ENCODE peak calls at places on chromosomes 6 and 20, in seven cellular contexts. Q is RCC 7860, B is AG09319, E is transverse colon, V is ELR, F is LoVo, Y is EL. Z is an unnamed sample.

GRCh38 chr20:31923388-31924271 is 28.2 kb downstream of the PDRG1 start:
- DNase-seq in F (no peak), Y (no peak), E (no peak), B (no peak), Q (no peak), V (no peak), Z (no peak)

GRCh38 chr20:4007383-4008025 is 7.9 kb downstream of the RNF24 start:
- DNase-seq in V (no peak), B (no peak), Q (no peak), Y (no peak), F (no peak), E (no peak), Z (no peak)

GRCh38 chr20:10924628-10925266 is 250.9 kb upstream of the JAG1 start:
- DNase-seq in V (peak), Y (peak), B (peak), E (no peak), Q (peak), F (no peak), Z (peak)

GRCh38 chr6:108117427-108118358 is 43.2 kb upstream of the OSTM1 start:
- DNase-seq in B (no peak), Y (peak), E (peak), F (peak), Q (no peak), V (peak), Z (no peak)

GRCh38 chr20:25574411-25574810 is 10.9 kb downstream of the NINL start:
- DNase-seq in E (no peak), F (no peak), Q (peak), V (peak), Y (peak), B (no peak), Z (no peak)

GRCh38 chr6:118639054-118639964 is 12.1 kb downstream of the CEP85L start:
- DNase-seq in Y (no peak), B (no peak), F (no peak), E (no peak), Q (no peak), V (no peak), Z (no peak)

GRCh38 chr6:97205936-97206335 is 77.1 kb downstream of the MMS22L start:
- DNase-seq in Y (no peak), V (no peak), Q (no peak), B (no peak), E (no peak), F (no peak), Z (no peak)

GRCh38 chr6:9783567-9783966 is 631.3 kb downstream of the TFAP2A start:
- DNase-seq in E (no peak), F (no peak), Q (no peak), V (no peak), B (no peak), Y (no peak), Z (peak)

GRCh38 chr6:87029711-87030314 is 65.1 kb downstream of the CGA start:
- DNase-seq in Y (peak), V (peak), Q (no peak), F (peak), E (no peak), B (peak), Z (peak)

GRCh38 chr20:13995086-13995665 is at the start of gene MACROD2:
- DNase-seq in V (peak), F (peak), Y (peak), E (peak), Q (peak), B (peak), Z (no peak)

GRCh38 chr20:32509639-32510066 is 75.5 kb downstream of the NOL4L start:
- DNase-seq in B (no peak), Y (peak), E (peak), Q (no peak), F (no peak), V (peak), Z (no peak)

GRCh38 chr20:10761786-10762185 is 88.0 kb upstream of the JAG1 start:
- DNase-seq in V (no peak), F (no peak), B (no peak), Y (peak), E (no peak), Q (peak), Z (no peak)

GRCh38 chr6:117487831-117488230 is 5.4 kb downstream of the DCBLD1 start:
- DNase-seq in Q (no peak), E (no peak), F (no peak), V (peak), B (no peak), Y (peak), Z (no peak)

GRCh38 chr6:82073484-82073883 is 174.1 kb downstream of the IBTK start:
- DNase-seq in F (no peak), Q (peak), Y (no peak), B (no peak), E (no peak), V (no peak), Z (no peak)

GRCh38 chr20:45347936-45348809 is at the start of gene SDC4:
- DNase-seq in B (no peak), F (peak), E (peak), Q (peak), V (peak), Y (peak), Z (no peak)

GRCh38 chr20:8043687-8044278 is 24.2 kb upstream of the TMX4 start:
- DNase-seq in V (peak), F (peak), Q (peak), B (peak), E (no peak), Y (peak), Z (no peak)